ENCODE peak calls at places on chromosomes 4 and X, in four cellular contexts. One of them, this sample, is unnamed.
A peak's percentile ranks its signal among the peaks of the same experiment; 100 is the strongest.

GRCh38 chr4:139763205-139763604 is 97.6 kb downstream of the MGST2 start:
- DNase-seq in GM12878: no peak
- DNase-seq in HepG2: no peak
- DNase-seq in K562: no peak
- DNase-seq in this sample: no peak

GRCh38 chrX:72470593-72471310 is 101.9 kb downstream of the HDAC8 start:
- DNase-seq in K562: peak; percentile 10
- DNase-seq in GM12878: no peak
- DNase-seq in HepG2: no peak
- DNase-seq in this sample: no peak

GRCh38 chr4:130141651-130142050 is 1045.7 kb downstream of the C4orf33 start:
- DNase-seq in K562: no peak
- DNase-seq in GM12878: no peak
- DNase-seq in HepG2: no peak
- DNase-seq in this sample: no peak

GRCh38 chr4:110361921-110362320 is 114.0 kb upstream of the ENPEP start:
- DNase-seq in K562: no peak
- DNase-seq in GM12878: no peak
- DNase-seq in HepG2: no peak
- DNase-seq in this sample: no peak

GRCh38 chr4:154691229-154691628 is 52.6 kb upstream of the LRAT start:
- DNase-seq in K562: no peak
- DNase-seq in GM12878: no peak
- DNase-seq in HepG2: no peak
- DNase-seq in this sample: no peak

GRCh38 chrX:106874075-106874474 is 29.1 kb downstream of the RIPPLY1 start:
- DNase-seq in K562: no peak
- DNase-seq in GM12878: no peak
- DNase-seq in HepG2: peak; percentile 4
- DNase-seq in this sample: no peak

GRCh38 chr4:8164194-8164565 is 5.6 kb upstream of the ABLIM2 start:
- DNase-seq in K562: no peak
- DNase-seq in GM12878: no peak
- DNase-seq in HepG2: no peak
- DNase-seq in this sample: no peak

GRCh38 chrX:48101443-48101842 is 29.0 kb upstream of the SPACA5B start:
- DNase-seq in HepG2: no peak
- DNase-seq in GM12878: no peak
- DNase-seq in K562: no peak
- DNase-seq in this sample: no peak

GRCh38 chr4:110540606-110541440 is 64.9 kb downstream of the ENPEP start:
- DNase-seq in GM12878: no peak
- DNase-seq in K562: no peak
- DNase-seq in HepG2: no peak
- DNase-seq in this sample: no peak

GRCh38 chr4:154781126-154781982 is at the start of gene RBM46:
- DNase-seq in GM12878: no peak
- DNase-seq in HepG2: no peak
- DNase-seq in K562: no peak
- DNase-seq in this sample: no peak

GRCh38 chrX:37921758-37922157 is 74.4 kb upstream of the DYNLT3 start:
- DNase-seq in HepG2: no peak
- DNase-seq in GM12878: no peak
- DNase-seq in K562: no peak
- DNase-seq in this sample: no peak

GRCh38 chr4:90318208-90318607 is 191.0 kb downstream of the CCSER1 start:
- DNase-seq in K562: no peak
- DNase-seq in GM12878: no peak
- DNase-seq in HepG2: no peak
- DNase-seq in this sample: peak; percentile 25

GRCh38 chr4:7206385-7206784 is 14.0 kb downstream of the SORCS2 start:
- DNase-seq in K562: peak; percentile 35
- DNase-seq in GM12878: no peak
- DNase-seq in HepG2: no peak
- DNase-seq in this sample: no peak

GRCh38 chrX:87900320-87900908 is 382.8 kb downstream of the KLHL4 start:
- DNase-seq in GM12878: peak; percentile 50
- DNase-seq in HepG2: no peak
- DNase-seq in K562: no peak
- DNase-seq in this sample: no peak

GRCh38 chr4:83436680-83437079 is 18.9 kb downstream of the HELQ start:
- DNase-seq in GM12878: no peak
- DNase-seq in HepG2: no peak
- DNase-seq in K562: no peak
- DNase-seq in this sample: no peak

GRCh38 chr4:55125763-55126541 is 557 bp upstream of the KDR start:
- DNase-seq in HepG2: no peak
- DNase-seq in K562: no peak
- DNase-seq in GM12878: no peak
- DNase-seq in this sample: no peak

GRCh38 chrX:94107981-94108380 is 434.0 kb downstream of the FAM133A start:
- DNase-seq in K562: no peak
- DNase-seq in HepG2: no peak
- DNase-seq in GM12878: no peak
- DNase-seq in this sample: no peak

GRCh38 chr4:102420563-102421221 is 75.4 kb upstream of the SLC39A8 start:
- DNase-seq in HepG2: peak; percentile 7
- DNase-seq in K562: no peak
- DNase-seq in GM12878: no peak
- DNase-seq in this sample: no peak

GRCh38 chrX:23952984-23953907 is 45.4 kb downstream of the CXorf58 start:
- DNase-seq in GM12878: peak; percentile 21
- DNase-seq in HepG2: no peak
- DNase-seq in K562: peak; percentile 19
- DNase-seq in this sample: peak; percentile 21

GRCh38 chr4:75895744-75896314 is 6.4 kb downstream of the PPEF2 start:
- DNase-seq in K562: peak; percentile 57
- DNase-seq in GM12878: no peak
- DNase-seq in HepG2: peak; percentile 52
- DNase-seq in this sample: peak; percentile 58

GRCh38 chr4:95293014-95293413 is 255.8 kb downstream of the UNC5C start:
- DNase-seq in K562: no peak
- DNase-seq in HepG2: no peak
- DNase-seq in GM12878: no peak
- DNase-seq in this sample: no peak

GRCh38 chr4:43330288-43330687 is 437.8 kb downstream of the GRXCR1 start:
- DNase-seq in K562: no peak
- DNase-seq in GM12878: no peak
- DNase-seq in HepG2: no peak
- DNase-seq in this sample: no peak

GRCh38 chr4:150123073-150123472 is 44.8 kb downstream of the DCLK2 start:
- DNase-seq in GM12878: no peak
- DNase-seq in HepG2: no peak
- DNase-seq in K562: no peak
- DNase-seq in this sample: no peak

GRCh38 chr4:150117629-150118028 is 39.4 kb downstream of the DCLK2 start:
- DNase-seq in GM12878: no peak
- DNase-seq in HepG2: no peak
- DNase-seq in K562: no peak
- DNase-seq in this sample: no peak

GRCh38 chr4:150116506-150116905 is 38.3 kb downstream of the DCLK2 start:
- DNase-seq in HepG2: no peak
- DNase-seq in GM12878: no peak
- DNase-seq in K562: no peak
- DNase-seq in this sample: no peak

GRCh38 chr4:150117094-150117493 is 38.8 kb downstream of the DCLK2 start:
- DNase-seq in K562: no peak
- DNase-seq in HepG2: no peak
- DNase-seq in GM12878: no peak
- DNase-seq in this sample: no peak

GRCh38 chr4:150119492-150119891 is 41.2 kb downstream of the DCLK2 start:
- DNase-seq in K562: no peak
- DNase-seq in HepG2: peak; percentile 61
- DNase-seq in GM12878: no peak
- DNase-seq in this sample: no peak
- TF ChIP-seq FOXK2 in K562: no peak
- TF ChIP-seq FOXK2 in HepG2: no peak
- TF ChIP-seq FOXK2 in GM12878: no peak
- TF ChIP-seq FOXK2 in this sample: no peak

DNA sequence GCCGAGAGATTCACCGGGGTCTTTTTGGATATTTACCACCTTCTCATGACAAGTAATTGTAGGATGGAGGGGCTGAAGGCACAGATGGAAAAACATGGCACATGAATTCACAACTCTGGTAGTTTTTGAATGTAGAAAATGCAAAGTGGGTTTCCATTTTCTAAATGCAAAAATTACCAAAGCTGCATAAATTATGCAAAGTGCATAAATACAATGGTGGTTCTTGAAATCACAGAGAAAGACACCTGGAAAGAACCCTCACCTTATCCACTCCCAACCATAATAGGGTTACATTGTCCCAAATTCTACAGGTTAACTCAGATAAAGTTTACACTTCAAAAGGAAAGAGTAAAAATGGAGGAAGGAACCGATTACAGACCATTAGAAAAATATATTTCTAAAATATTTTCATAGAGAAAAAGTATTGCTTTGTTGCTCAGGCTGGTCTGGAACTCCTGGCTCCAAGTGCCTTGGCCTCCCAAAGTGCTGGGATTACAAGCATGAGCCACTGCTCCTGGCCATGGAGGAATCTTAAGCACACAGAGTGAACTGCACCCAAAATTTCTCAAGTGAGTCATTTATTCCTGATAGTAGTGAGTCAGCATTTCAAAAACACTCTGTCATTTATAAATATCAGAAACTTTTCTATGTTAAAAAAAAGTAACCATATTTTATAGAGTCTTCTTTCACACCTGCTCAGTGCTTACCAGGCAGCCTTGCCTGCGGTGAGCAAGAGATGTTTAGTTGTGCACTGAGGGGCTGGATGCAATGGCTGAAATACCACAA is 101.4 kb downstream of the FIP1L1 start:
- DNase-seq in K562: no peak
- DNase-seq in GM12878: no peak
- DNase-seq in HepG2: no peak
- DNase-seq in this sample: no peak
- TF ChIP-seq FOXK2 in K562: no peak
- TF ChIP-seq FOXK2 in GM12878: no peak
- TF ChIP-seq FOXK2 in HepG2: no peak
- TF ChIP-seq FOXK2 in this sample: no peak

DNA sequence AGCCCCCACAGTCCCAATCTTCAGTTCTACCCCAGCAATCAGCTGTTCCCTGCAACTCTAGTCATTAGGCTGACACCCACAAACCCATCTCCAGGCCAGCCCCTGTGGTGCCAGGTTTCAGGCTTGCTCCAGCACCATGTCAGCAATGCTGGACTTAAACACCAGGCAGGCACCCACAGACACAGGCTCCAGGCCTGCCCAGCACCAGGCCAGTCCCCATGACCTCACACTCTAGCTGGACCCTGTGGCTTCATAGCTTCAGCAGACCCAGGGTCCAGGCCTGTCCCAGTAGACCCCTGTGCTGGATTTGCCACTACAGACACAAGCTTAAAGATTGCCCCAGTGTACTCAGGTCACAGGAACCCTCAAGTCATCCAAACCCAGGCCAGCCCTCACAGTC is 300.3 kb downstream of the CHIC1 start:
- DNase-seq in GM12878: no peak
- DNase-seq in HepG2: no peak
- DNase-seq in K562: no peak
- DNase-seq in this sample: no peak
- TF ChIP-seq FOXK2 in GM12878: no peak
- TF ChIP-seq FOXK2 in HepG2: no peak
- TF ChIP-seq FOXK2 in K562: no peak
- TF ChIP-seq FOXK2 in this sample: no peak

GRCh38 chr4:124762956-124763355 is 50.4 kb upstream of the ANKRD50 start:
- DNase-seq in GM12878: no peak
- DNase-seq in HepG2: no peak
- DNase-seq in K562: no peak
- DNase-seq in this sample: no peak
- TF ChIP-seq FOXK2 in GM12878: no peak
- TF ChIP-seq FOXK2 in HepG2: no peak
- TF ChIP-seq FOXK2 in K562: no peak
- TF ChIP-seq FOXK2 in this sample: no peak

GRCh38 chrX:50483283-50483682 is 12.7 kb upstream of the DGKK start:
- DNase-seq in GM12878: no peak
- DNase-seq in K562: no peak
- DNase-seq in HepG2: no peak
- DNase-seq in this sample: no peak

DNA sequence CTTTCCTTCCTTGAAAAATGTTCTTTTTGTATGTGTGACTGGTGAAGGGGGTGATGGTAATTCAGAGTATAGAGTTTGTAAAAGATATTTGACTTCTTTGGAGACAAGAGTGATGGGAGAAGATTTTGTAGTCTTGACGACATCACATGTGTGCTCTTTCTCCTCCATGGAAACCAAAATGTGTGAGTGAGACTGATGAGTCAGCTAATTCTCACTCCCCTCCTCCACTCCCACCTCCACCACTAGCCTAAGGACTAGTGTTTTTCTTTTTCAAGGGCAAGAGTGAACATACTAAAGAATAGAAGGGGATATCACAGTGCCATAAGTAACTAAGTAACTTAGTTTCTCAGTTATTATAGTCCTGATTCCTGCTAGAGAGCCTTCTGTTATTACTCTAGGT is 14.0 kb upstream of the DGKK start:
- DNase-seq in K562: no peak
- DNase-seq in GM12878: no peak
- DNase-seq in HepG2: no peak
- DNase-seq in this sample: no peak
- TF ChIP-seq FOXK2 in K562: no peak
- TF ChIP-seq FOXK2 in GM12878: no peak
- TF ChIP-seq FOXK2 in HepG2: no peak
- TF ChIP-seq FOXK2 in this sample: no peak

GRCh38 chr4:117474987-117475386 is 389.6 kb upstream of the TRAM1L1 start:
- DNase-seq in GM12878: no peak
- DNase-seq in K562: no peak
- DNase-seq in HepG2: no peak
- DNase-seq in this sample: no peak

GRCh38 chr4:117477925-117478324 is 392.5 kb upstream of the TRAM1L1 start:
- DNase-seq in GM12878: no peak
- DNase-seq in HepG2: no peak
- DNase-seq in K562: no peak
- DNase-seq in this sample: no peak

GRCh38 chr4:117481742-117482141 is 396.4 kb upstream of the TRAM1L1 start:
- DNase-seq in K562: no peak
- DNase-seq in GM12878: no peak
- DNase-seq in HepG2: no peak
- DNase-seq in this sample: no peak

GRCh38 chr4:117478702-117479101 is 393.3 kb upstream of the TRAM1L1 start:
- DNase-seq in K562: no peak
- DNase-seq in GM12878: no peak
- DNase-seq in HepG2: no peak
- DNase-seq in this sample: no peak

GRCh38 chr4:117479673-117480072 is 394.3 kb upstream of the TRAM1L1 start:
- DNase-seq in K562: no peak
- DNase-seq in GM12878: no peak
- DNase-seq in HepG2: no peak
- DNase-seq in this sample: no peak
- TF ChIP-seq FOXK2 in K562: no peak
- TF ChIP-seq FOXK2 in GM12878: no peak
- TF ChIP-seq FOXK2 in HepG2: no peak
- TF ChIP-seq FOXK2 in this sample: no peak

GRCh38 chr4:156294577-156294976 is 340.9 kb upstream of the CTSO start:
- DNase-seq in HepG2: peak; percentile 35
- DNase-seq in K562: no peak
- DNase-seq in GM12878: no peak
- DNase-seq in this sample: peak; percentile 31
- TF ChIP-seq FOXK2 in HepG2: no peak
- TF ChIP-seq FOXK2 in K562: no peak
- TF ChIP-seq FOXK2 in GM12878: no peak
- TF ChIP-seq FOXK2 in this sample: no peak